ENCODE peak calls at places on chromosomes 7 and 10, in six cellular contexts. T is activated CD4-positive, alpha-beta T cell treated with anti-CD3 and anti-CD28 coated beads, Interleukin-2, amount 50 U/mL, for 24 hours; G is IMR-90; H is NCI-H1092 treated with DMSO at 0.1 percent for 48 hours; D is endothelial cell; U is NCI-H460. J is an unnamed sample.
A peak's percentile ranks its signal among the peaks of the same experiment; 100 is the strongest.

GRCh38 chr7:7799138-7799537 is 80.7 kb upstream of the RPA3 start:
- DNase-seq in D (no peak), H (no peak), T (no peak), U (peak; percentile 84), G (peak; percentile 61), J (peak; percentile 69)

GRCh38 chr7:27155816-27156507 is 513 bp downstream of the HOXA7 start:
- DNase-seq in D (no peak), G (no peak), U (no peak), T (no peak), H (no peak), J (no peak)

GRCh38 chr10:43273543-43273942 is 6.7 kb upstream of the RASGEF1A start:
- DNase-seq in T (no peak), G (no peak), U (no peak), H (no peak), D (no peak), J (no peak)

GRCh38 chr7:33926535-33926934 is 21.2 kb downstream of the BMPER start:
- DNase-seq in D (no peak), U (no peak), H (no peak), T (no peak), G (peak; percentile 58), J (peak; percentile 14)

GRCh38 chr7:73839743-73840714 is 2.3 kb downstream of the METTL27 start:
- DNase-seq in G (no peak), T (no peak), D (no peak), U (no peak), H (no peak), J (no peak)

GRCh38 chr7:104230606-104231005 is 22.8 kb upstream of the ORC5 start:
- DNase-seq in D (no peak), T (no peak), G (peak; percentile 59), H (peak; percentile 89), U (no peak), J (no peak)

GRCh38 chr10:70874061-70874460 is 14.3 kb downstream of the PCBD1 start:
- DNase-seq in T (no peak), G (no peak), U (no peak), H (no peak), D (no peak), J (no peak)

GRCh38 chr10:84008878-84009277 is 130.4 kb upstream of the GHITM start:
- DNase-seq in G (no peak), U (peak; percentile 5), D (peak; percentile 45), H (no peak), T (no peak), J (peak; percentile 24)

GRCh38 chr7:130838738-130839137 is 104.7 kb upstream of the KLF14 start:
- DNase-seq in T (no peak), U (no peak), H (no peak), D (no peak), G (peak; percentile 99), J (peak; percentile 78)

GRCh38 chr7:96174812-96175211 is 147.1 kb downstream of the SLC25A13 start:
- DNase-seq in D (no peak), T (no peak), U (no peak), G (no peak), H (no peak), J (no peak)

GRCh38 chr10:68082815-68083395 is 7.8 kb upstream of the HERC4 start:
- DNase-seq in G (peak; percentile 67), T (no peak), D (no peak), H (no peak), U (peak; percentile 52), J (peak; percentile 72)

GRCh38 chr10:119138341-119139306 is 26.9 kb downstream of the SFXN4 start:
- DNase-seq in U (no peak), H (no peak), D (no peak), T (no peak), G (no peak), J (no peak)

GRCh38 chr10:34723746-34724145 is 91.3 kb downstream of the PARD3 start:
- DNase-seq in G (peak; percentile 78), T (no peak), H (peak; percentile 49), U (peak; percentile 33), D (peak; percentile 26), J (peak; percentile 73)

GRCh38 chr7:628826-629225 is 97.7 kb upstream of the DNAAF5 start:
- DNase-seq in U (no peak), G (no peak), H (no peak), T (no peak), D (no peak), J (no peak)

GRCh38 chr7:157676456-157677255 is 339.9 kb downstream of the DNAJB6 start:
- DNase-seq in G (no peak), D (no peak), T (no peak), U (no peak), H (no peak), J (no peak)

GRCh38 chr7:40972426-40972825 is 730.5 kb downstream of the INHBA start:
- DNase-seq in T (no peak), U (no peak), H (no peak), D (no peak), G (no peak), J (no peak)

GRCh38 chr10:7819126-7819470 is 793 bp downstream of the TAF3 start:
- DNase-seq in T (peak; percentile 15), H (peak; percentile 23), D (peak; percentile 30), U (peak; percentile 22), G (peak; percentile 45), J (peak; percentile 83)

GRCh38 chr10:90530526-90530925 is 327.3 kb downstream of the HTR7 start:
- DNase-seq in H (no peak), U (no peak), D (no peak), T (no peak), G (no peak), J (no peak)

J was measured in adipocyte.